ENCODE peak calls at places on chromosome 2, in eight cellular contexts. D is AG09309, H is left lung, X is cardiac muscle cell, R is tibial artery, J is gastrocnemius medialis, T is fibroblast of mammary gland, E is cardiac fibroblast. C is an unnamed sample.
A peak's percentile ranks its signal among the peaks of the same experiment; 100 is the strongest.

GRCh38 chr2:190551928-190552327 is 17.4 kb upstream of the NEMP2 start:
- DNase-seq in D (no peak), H (peak; percentile 50), X (peak; percentile 76), R (no peak), J (no peak), T (peak; percentile 56), E (peak; percentile 78), C (peak; percentile 55)

GRCh38 chr2:241272722-241273551 is 42.5 kb downstream of the HDLBP start:
- DNase-seq in D (peak; percentile 14), H (peak; percentile 74), X (peak; percentile 82), R (peak; percentile 88), J (peak; percentile 19), T (peak; percentile 52), E (peak; percentile 83), C (peak; percentile 64)

GRCh38 chr2:105380432-105381118 is 18.3 kb downstream of the FHL2 start:
- DNase-seq in D (no peak), H (no peak), X (peak; percentile 82), R (peak; percentile 61), J (no peak), T (no peak), E (peak; percentile 81), C (peak; percentile 75)

GRCh38 chr2:99480390-99480789 is 9.4 kb downstream of the REV1 start:
- DNase-seq in D (no peak), H (no peak), X (no peak), R (no peak), J (no peak), T (no peak), E (no peak), C (peak; percentile 9)

GRCh38 chr2:33555681-33556080 is 43.4 kb downstream of the FAM98A start:
- DNase-seq in D (no peak), H (no peak), X (no peak), R (no peak), J (no peak), T (no peak), E (no peak), C (no peak)

GRCh38 chr2:98357856-98358255 is 11.6 kb downstream of the CNGA3 start:
- DNase-seq in D (no peak), H (no peak), X (peak; percentile 18), R (no peak), J (no peak), T (no peak), E (no peak), C (no peak)

GRCh38 chr2:25651782-25652455 is 21.5 kb downstream of the DTNB start:
- DNase-seq in D (no peak), H (no peak), X (no peak), R (no peak), J (no peak), T (no peak), E (no peak), C (peak; percentile 6)

GRCh38 chr2:42827647-42828486 is 35.5 kb upstream of the HAAO start:
- DNase-seq in D (peak; percentile 39), H (peak; percentile 89), X (peak; percentile 90), R (peak; percentile 93), J (peak; percentile 72), T (peak; percentile 83), E (peak; percentile 89), C (peak; percentile 87)

GRCh38 chr2:210503622-210504300 is 27.2 kb upstream of the LANCL1 start:
- DNase-seq in D (no peak), H (no peak), X (peak; percentile 18), R (no peak), J (no peak), T (no peak), E (peak; percentile 21), C (peak; percentile 13)

GRCh38 chr2:179106342-179107178 is 56.6 kb upstream of the CCDC141 start:
- DNase-seq in D (peak; percentile 70), H (no peak), X (peak; percentile 93), R (no peak), J (peak; percentile 35), T (peak; percentile 99), E (peak; percentile 93), C (peak; percentile 99)

GRCh38 chr2:172887280-172887679 is 151.6 kb downstream of the RAPGEF4 start:
- DNase-seq in D (no peak), H (no peak), X (no peak), R (no peak), J (no peak), T (no peak), E (no peak), C (no peak)

GRCh38 chr2:45759310-45759851 is 107.9 kb downstream of the PRKCE start:
- DNase-seq in D (no peak), H (no peak), X (peak; percentile 21), R (no peak), J (peak; percentile 47), T (peak; percentile 87), E (peak; percentile 29), C (peak; percentile 26)

GRCh38 chr2:163625632-163626031 is 110.2 kb downstream of the FIGN start:
- DNase-seq in D (no peak), H (no peak), X (no peak), R (no peak), J (no peak), T (no peak), E (no peak), C (no peak)

GRCh38 chr2:9424447-9425164 is 1.2 kb downstream of the CPSF3 start:
- DNase-seq in D (no peak), H (no peak), X (no peak), R (no peak), J (no peak), T (no peak), E (no peak), C (no peak)

GRCh38 chr2:169479257-169480078 is at the start of gene BBS5:
- DNase-seq in D (peak; percentile 52), H (peak; percentile 87), X (peak; percentile 92), R (peak; percentile 88), J (peak; percentile 68), T (peak; percentile 81), E (peak; percentile 89), C (peak; percentile 89)

GRCh38 chr2:147273106-147273505 is 571.7 kb upstream of the ACVR2A start:
- DNase-seq in D (no peak), H (no peak), X (peak; percentile 13), R (no peak), J (no peak), T (no peak), E (no peak), C (no peak)

GRCh38 chr2:36172828-36173227 is 182.8 kb upstream of the CRIM1 start:
- DNase-seq in D (no peak), H (no peak), X (no peak), R (no peak), J (no peak), T (no peak), E (no peak), C (no peak)

GRCh38 chr2:88483200-88483599 is 30.7 kb upstream of the FOXI3 start:
- DNase-seq in D (no peak), H (peak; percentile 52), X (no peak), R (no peak), J (no peak), T (no peak), E (no peak), C (no peak)

GRCh38 chr2:41791523-41791922 is 256.3 kb upstream of the PKDCC start:
- DNase-seq in D (no peak), H (peak; percentile 43), X (peak; percentile 58), R (no peak), J (no peak), T (peak; percentile 48), E (peak; percentile 36), C (peak; percentile 56)

GRCh38 chr2:1789610-1790009 is 45.3 kb upstream of the PXDN start:
- DNase-seq in D (no peak), H (no peak), X (no peak), R (no peak), J (no peak), T (no peak), E (no peak), C (no peak)
- TF ChIP-seq CTCF in D (no peak), H (no peak), X (no peak), R (no peak), J (no peak), T (no peak), E (peak; percentile 4), C (no peak)

GRCh38 chr2:113965644-113966043 is 75.8 kb downstream of the ACTR3 start:
- DNase-seq in D (no peak), H (no peak), X (peak; percentile 48), R (no peak), J (no peak), T (peak; percentile 46), E (peak; percentile 35), C (peak; percentile 53)

GRCh38 chr2:113964436-113964835 is 74.5 kb downstream of the ACTR3 start:
- DNase-seq in D (no peak), H (no peak), X (no peak), R (no peak), J (no peak), T (no peak), E (no peak), C (no peak)

GRCh38 chr2:113965228-113965627 is 75.3 kb downstream of the ACTR3 start:
- DNase-seq in D (no peak), H (no peak), X (no peak), R (no peak), J (no peak), T (no peak), E (no peak), C (no peak)

GRCh38 chr2:113962692-113963480 is 73.0 kb downstream of the ACTR3 start:
- DNase-seq in D (no peak), H (no peak), X (peak; percentile 66), R (no peak), J (no peak), T (peak; percentile 69), E (peak; percentile 64), C (peak; percentile 70)

DNA sequence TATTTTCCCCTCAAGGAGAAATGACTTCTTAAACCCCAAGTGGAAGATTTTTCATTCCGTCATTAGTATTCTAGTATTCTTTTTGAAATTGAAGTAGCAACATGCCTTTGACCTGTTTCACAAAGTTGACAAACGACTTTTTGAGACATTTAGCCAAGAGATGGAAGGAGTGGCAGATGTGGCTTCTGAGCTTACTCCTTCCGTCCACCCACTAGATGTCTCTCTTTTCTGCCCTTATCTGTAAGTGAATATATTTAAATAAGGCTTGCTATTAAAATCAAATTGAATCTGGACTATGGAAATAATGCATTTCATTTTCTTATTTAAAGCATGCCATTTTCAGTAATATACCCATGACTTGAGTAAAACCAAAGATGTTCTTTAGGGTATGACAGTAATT is 74.1 kb downstream of the ACTR3 start:
- DNase-seq in D (no peak), H (no peak), X (no peak), R (no peak), J (no peak), T (no peak), E (no peak), C (no peak)
- TF ChIP-seq CTCF in D (peak; percentile 24), H (no peak), X (no peak), R (no peak), J (no peak), T (no peak), E (no peak), C (no peak)

GRCh38 chr2:76175295-76175694 is 464.6 kb upstream of the GCFC2 start:
- DNase-seq in D (no peak), H (no peak), X (no peak), R (no peak), J (no peak), T (no peak), E (no peak), C (no peak)
- TF ChIP-seq CTCF in D (no peak), H (no peak), X (no peak), R (no peak), J (no peak), T (no peak), E (no peak), C (no peak)

DNA sequence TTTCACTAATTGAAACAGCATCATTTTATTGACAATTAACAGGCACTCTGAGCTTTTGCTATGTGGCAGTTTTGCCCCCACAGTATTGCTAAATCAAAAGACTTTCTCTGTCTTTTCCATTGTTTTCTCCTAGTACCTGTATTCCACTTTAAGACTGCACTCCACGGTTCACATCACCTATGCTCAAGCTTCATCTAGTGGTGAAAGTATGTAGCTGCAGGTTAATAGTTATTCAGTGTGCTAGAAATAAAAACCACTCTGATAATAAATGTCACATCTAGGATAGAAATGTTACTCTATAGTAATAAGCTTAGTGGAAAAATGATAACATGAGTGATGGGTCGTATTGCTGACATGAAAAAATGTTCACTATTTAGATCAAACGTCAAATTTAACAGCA is 24.6 kb downstream of the ARL6IP6 start:
- DNase-seq in D (no peak), H (no peak), X (peak; percentile 16), R (no peak), J (no peak), T (peak; percentile 14), E (peak; percentile 15), C (peak; percentile 17)
- TF ChIP-seq CTCF in D (peak; percentile 49), H (peak; percentile 29), X (peak; percentile 54), R (no peak), J (no peak), T (peak; percentile 49), E (peak; percentile 58), C (peak; percentile 59)

C was measured in fibroblast of pulmonary artery.